ENCODE peak calls at places on chromosome 11, in nine cellular contexts. Z is hepatocyte, M is HCT116, K is GM23248, F is GM23338, B is OCI-LY7, O is neural progenitor cell, R is MM.1S, P is SK-N-SH. N is an unnamed sample.

GRCh38 chr11:17263803-17264202 is 12.7 kb upstream of the NUCB2 start:
- DNase-seq in Z (no peak), M (no peak), K (peak; percentile 76), F (no peak), B (no peak), O (no peak), R (no peak), P (no peak), N (peak; percentile 71)

GRCh38 chr11:111983187-111983986 is 41.8 kb upstream of the DLAT start:
- DNase-seq in Z (peak; percentile 83), M (no peak), K (no peak), F (peak; percentile 96), B (no peak), O (peak; percentile 91), R (no peak), P (no peak), N (peak; percentile 63)

GRCh38 chr11:60345489-60345888 is 18.4 kb downstream of the MS4A6E start:
- DNase-seq in Z (peak; percentile 61), M (peak; percentile 21), K (peak; percentile 26), F (peak; percentile 69), B (peak; percentile 59), O (peak; percentile 39), R (peak; percentile 33), P (no peak), N (peak; percentile 54)

GRCh38 chr11:58513747-58514367 is 6.0 kb upstream of the OR5B21 start:
- DNase-seq in Z (peak; percentile 73), M (peak; percentile 64), K (peak; percentile 79), F (peak; percentile 84), B (peak; percentile 41), O (peak; percentile 75), R (peak; percentile 10), P (peak; percentile 29), N (peak; percentile 92)

GRCh38 chr11:46920709-46921108 is 2.4 kb upstream of the LRP4 start:
- DNase-seq in Z (peak; percentile 61), M (no peak), K (peak; percentile 99), F (no peak), B (no peak), O (no peak), R (no peak), P (no peak), N (peak; percentile 89)

GRCh38 chr11:76553554-76554476 is 109.0 kb downstream of the EMSY start:
- DNase-seq in Z (peak; percentile 13), M (no peak), K (no peak), F (no peak), B (no peak), O (no peak), R (no peak), P (no peak), N (no peak)

GRCh38 chr11:86523738-86524602 is 148.4 kb downstream of the ME3 start:
- DNase-seq in Z (peak; percentile 78), M (peak; percentile 91), K (peak; percentile 88), F (no peak), B (no peak), O (no peak), R (no peak), P (no peak), N (peak; percentile 95)

GRCh38 chr11:23353611-23354010 is 493.3 kb upstream of the CCDC179 start:
- DNase-seq in Z (no peak), M (no peak), K (no peak), F (no peak), B (no peak), O (no peak), R (no peak), P (no peak), N (no peak)

GRCh38 chr11:60098508-60098907 is 10.0 kb downstream of the MS4A2 start:
- DNase-seq in Z (peak; percentile 10), M (no peak), K (no peak), F (no peak), B (no peak), O (no peak), R (no peak), P (no peak), N (peak; percentile 54)

GRCh38 chr11:8690374-8691342 is 8.1 kb downstream of the RPL27A start:
- DNase-seq in Z (no peak), M (no peak), K (no peak), F (no peak), B (no peak), O (no peak), R (no peak), P (no peak), N (no peak)

GRCh38 chr11:119100960-119101349 is 698 bp downstream of the DPAGT1 start:
- DNase-seq in Z (peak; percentile 31), M (no peak), K (peak; percentile 16), F (peak; percentile 68), B (no peak), O (peak; percentile 48), R (no peak), P (no peak), N (no peak)

GRCh38 chr11:119106564-119107537 is at the start of gene C2CD2L:
- DNase-seq in Z (peak; percentile 96), M (peak; percentile 72), K (peak; percentile 98), F (peak; percentile 95), B (peak; percentile 92), O (peak; percentile 95), R (peak; percentile 94), P (peak; percentile 97), N (peak; percentile 96)

GRCh38 chr11:119101367-119101758 is 290 bp downstream of the DPAGT1 start:
- DNase-seq in Z (peak; percentile 48), M (no peak), K (no peak), F (peak; percentile 76), B (peak; percentile 45), O (no peak), R (peak; percentile 66), P (peak; percentile 47), N (no peak)

GRCh38 chr11:119101759-119102423 is at the start of gene DPAGT1:
- DNase-seq in Z (peak; percentile 94), M (peak; percentile 98), K (peak; percentile 98), F (peak; percentile 98), B (peak; percentile 93), O (peak; percentile 96), R (peak; percentile 91), P (peak; percentile 81), N (peak; percentile 99)

GRCh38 chr11:119103793-119104192 is 2.1 kb upstream of the DPAGT1 start:
- DNase-seq in Z (no peak), M (no peak), K (no peak), F (no peak), B (no peak), O (no peak), R (no peak), P (no peak), N (no peak)
- H3K27ac ChIP-seq in Z (peak overlapping the region; percentile 97), M (peak overlapping the region; percentile 96), K (no peak overlapping the region), F (no peak overlapping the region), B (no peak overlapping the region), O (no peak overlapping the region), R (no peak overlapping the region), P (peak overlapping the region; percentile 93), N (no peak overlapping the region)

DNA sequence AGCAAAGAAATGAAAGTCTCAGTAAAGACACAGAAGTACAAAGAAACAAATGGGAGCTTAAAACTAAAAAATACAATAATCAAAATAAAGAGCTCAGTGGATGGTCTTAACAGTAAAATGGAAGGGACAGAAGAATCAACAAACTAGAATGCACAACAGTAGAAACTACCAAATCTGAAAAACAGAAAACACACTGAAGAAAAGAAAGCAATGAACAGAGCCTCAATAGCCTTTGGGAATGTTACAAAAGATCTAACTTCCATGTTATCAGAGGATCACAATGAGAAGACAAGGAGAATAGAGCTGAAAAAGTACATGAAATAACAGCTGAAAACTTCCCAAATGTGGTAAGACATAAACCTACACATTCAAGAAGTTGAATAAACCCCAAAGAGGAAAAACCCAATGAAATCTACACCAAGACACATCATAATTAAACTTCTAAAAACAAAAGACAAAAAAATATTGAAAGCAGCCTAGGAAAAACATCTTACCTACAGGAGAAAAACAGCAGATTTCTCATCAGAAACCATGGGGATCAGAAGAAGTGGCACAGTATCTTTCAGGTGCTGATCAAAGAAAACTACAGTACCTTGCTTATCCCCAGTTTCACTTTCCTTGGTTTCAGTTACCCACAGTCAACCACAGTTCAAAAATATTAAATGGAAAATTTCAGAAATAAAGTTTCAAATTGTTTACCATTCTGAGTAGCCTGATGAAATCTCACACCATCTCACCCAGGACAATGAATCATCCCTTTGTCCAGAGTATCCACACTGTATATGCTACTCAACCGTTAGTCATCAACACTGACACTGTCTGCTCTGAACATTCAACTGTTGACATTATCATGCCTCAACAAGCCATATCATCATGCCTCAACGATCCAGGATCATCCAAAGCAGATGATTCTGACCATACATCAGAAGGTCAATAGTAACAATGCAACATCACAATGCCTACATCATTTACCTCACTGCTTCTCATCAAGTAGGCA is 22.2 kb downstream of the RRAS2 start:
- DNase-seq in Z (no peak), M (peak; percentile 79), K (peak; percentile 97), F (no peak), B (no peak), O (no peak), R (no peak), P (no peak), N (peak; percentile 96)
- TF ChIP-seq EZH2phosphoT487 in Z (no peak), M (no peak), K (no peak), F (no peak), B (no peak), O (no peak), R (no peak), P (no peak), N (no peak)

GRCh38 chr11:68212421-68213134 is 518 bp downstream of the KMT5B start:
- DNase-seq in Z (peak; percentile 92), M (peak; percentile 37), K (peak; percentile 93), F (peak; percentile 89), B (peak; percentile 80), O (peak; percentile 94), R (peak; percentile 85), P (peak; percentile 93), N (peak; percentile 80)

GRCh38 chr11:68213135-68213515 is at the start of gene KMT5B:
- DNase-seq in Z (peak; percentile 81), M (peak; percentile 12), K (no peak), F (peak; percentile 72), B (no peak), O (no peak), R (no peak), P (peak; percentile 78), N (peak; percentile 45)

GRCh38 chr11:68213555-68214172 is 568 bp upstream of the KMT5B start:
- DNase-seq in Z (peak; percentile 96), M (peak; percentile 86), K (peak; percentile 97), F (peak; percentile 96), B (peak; percentile 97), O (peak; percentile 97), R (peak; percentile 87), P (peak; percentile 94), N (peak; percentile 91)

GRCh38 chr11:68214173-68215086 is 1.3 kb upstream of the KMT5B start:
- DNase-seq in Z (no peak), M (no peak), K (peak; percentile 48), F (peak; percentile 46), B (no peak), O (peak; percentile 62), R (no peak), P (peak; percentile 44), N (no peak)

DNA sequence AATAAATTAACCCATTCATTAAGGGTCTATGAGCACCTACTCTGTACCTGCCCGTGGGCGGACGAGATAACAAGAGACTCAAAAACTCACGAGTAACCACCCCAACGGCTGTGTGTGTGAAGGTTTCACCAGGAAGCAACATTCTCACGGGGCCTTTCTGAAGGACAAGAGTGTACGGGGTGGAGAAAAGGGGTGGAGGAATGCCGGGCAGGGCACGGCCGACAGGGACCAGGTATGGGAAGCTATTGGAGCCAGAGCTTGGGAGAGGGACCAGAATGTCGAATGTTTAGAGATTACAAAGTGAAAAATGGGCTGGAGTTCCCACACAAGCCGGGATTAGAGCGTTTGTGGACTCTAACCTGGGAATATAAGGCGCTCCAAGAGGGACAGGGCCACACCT is 1.6 kb downstream of the KMT5B start:
- DNase-seq in Z (peak; percentile 51), M (no peak), K (no peak), F (no peak), B (no peak), O (no peak), R (no peak), P (no peak), N (peak; percentile 37)
- H3K4me1 ChIP-seq in Z (peaks cover 25% of the 10 kb centered on the region), M (peaks cover 38% of the 10 kb centered on the region), K (peaks cover 20% of the 10 kb centered on the region), F (peaks cover 15% of the 10 kb centered on the region), B (peaks cover 30% of the 10 kb centered on the region), O (peaks cover 31% of the 10 kb centered on the region), R (peaks cover 27% of the 10 kb centered on the region), P (peaks cover 27% of the 10 kb centered on the region), N (peaks cover 16% of the 10 kb centered on the region)

GRCh38 chr11:1930448-1930802 is 10.9 kb downstream of the TNNT3 start:
- DNase-seq in Z (no peak), M (no peak), K (no peak), F (no peak), B (no peak), O (peak; percentile 1), R (no peak), P (no peak), N (no peak)
- H3K27ac ChIP-seq in Z (peak overlapping the region; percentile 82), M (no peak overlapping the region), K (no peak overlapping the region), F (no peak overlapping the region), B (no peak overlapping the region), O (no peak overlapping the region), R (no peak overlapping the region), P (no peak overlapping the region), N (no peak overlapping the region)

N was measured in PC-3.